ENCODE peak calls at places on chromosomes 2 and 18, in seven cellular contexts. K is Panc1, O is transverse colon, B is GM23248, S is psoas muscle, Y is A549, G is Peyer's patch. V is an unnamed sample.
A peak's percentile ranks its signal among the peaks of the same experiment; 100 is the strongest.

GRCh38 chr18:13657974-13658373 is 68.4 kb downstream of the FAM210A start:
- DNase-seq in S (no peak), G (no peak), Y (no peak), O (no peak), B (no peak), K (no peak), V (no peak)

GRCh38 chr2:30955516-30956132 is 148.4 kb upstream of the CAPN13 start:
- DNase-seq in G (no peak), O (no peak), Y (no peak), S (no peak), B (no peak), K (no peak), V (peak; percentile 50)

GRCh38 chr2:236503583-236503982 is 66.0 kb upstream of the ACKR3 start:
- DNase-seq in S (no peak), Y (no peak), G (no peak), O (no peak), K (no peak), B (no peak), V (no peak)

GRCh38 chr2:95323347-95324155 is 26.4 kb downstream of the KCNIP3 start:
- DNase-seq in B (peak; percentile 63), O (peak; percentile 44), Y (peak; percentile 52), S (no peak), K (no peak), G (no peak), V (no peak)

GRCh38 chr2:79585701-79586428 is 73.0 kb downstream of the CTNNA2 start:
- DNase-seq in O (no peak), Y (peak; percentile 42), G (no peak), B (peak; percentile 37), S (no peak), K (peak; percentile 27), V (no peak)

GRCh38 chr2:217075225-217075802 is 215.4 kb upstream of the TNP1 start:
- DNase-seq in B (peak; percentile 64), K (no peak), O (no peak), Y (no peak), G (no peak), S (peak; percentile 37), V (no peak)

GRCh38 chr2:173989160-173989885 is 24.1 kb upstream of the SP3 start:
- DNase-seq in G (no peak), S (no peak), K (no peak), Y (no peak), B (no peak), O (no peak), V (no peak)

GRCh38 chr2:172177581-172177980 is 74.9 kb upstream of the DLX2 start:
- DNase-seq in O (no peak), G (no peak), B (no peak), S (no peak), Y (no peak), K (no peak), V (no peak)

GRCh38 chr18:32730620-32731021 is 42.2 kb downstream of the KLHL14 start:
- DNase-seq in G (no peak), O (no peak), K (peak; percentile 38), S (no peak), Y (no peak), B (peak; percentile 45), V (no peak)

GRCh38 chr2:215019085-215019484 is 119.3 kb downstream of the ABCA12 start:
- DNase-seq in Y (no peak), G (no peak), O (no peak), K (no peak), S (no peak), B (no peak), V (no peak)

GRCh38 chr2:69830045-69830905 is 815 bp downstream of the GMCL1 start:
- DNase-seq in O (peak; percentile 60), Y (peak; percentile 43), B (peak; percentile 59), G (peak; percentile 57), K (no peak), S (peak; percentile 30), V (no peak)

GRCh38 chr2:106147665-106148064 is 46.4 kb downstream of the UXS1 start:
- DNase-seq in S (no peak), Y (no peak), G (no peak), B (peak; percentile 10), O (no peak), K (no peak), V (no peak)

GRCh38 chr2:189210250-189211075 is 30.9 kb upstream of the COL5A2 start:
- DNase-seq in S (peak; percentile 23), O (peak; percentile 33), K (no peak), B (peak; percentile 96), G (no peak), Y (peak; percentile 89), V (no peak)

GRCh38 chr2:197145471-197146056 is 165.0 kb downstream of the ANKRD44 start:
- DNase-seq in G (peak; percentile 81), O (peak; percentile 20), S (no peak), Y (no peak), K (no peak), B (no peak), V (peak; percentile 81)

GRCh38 chr18:76764296-76764901 is 58.0 kb upstream of the ZNF236 start:
- DNase-seq in Y (no peak), O (no peak), B (no peak), G (no peak), S (no peak), K (no peak), V (no peak)

DNA sequence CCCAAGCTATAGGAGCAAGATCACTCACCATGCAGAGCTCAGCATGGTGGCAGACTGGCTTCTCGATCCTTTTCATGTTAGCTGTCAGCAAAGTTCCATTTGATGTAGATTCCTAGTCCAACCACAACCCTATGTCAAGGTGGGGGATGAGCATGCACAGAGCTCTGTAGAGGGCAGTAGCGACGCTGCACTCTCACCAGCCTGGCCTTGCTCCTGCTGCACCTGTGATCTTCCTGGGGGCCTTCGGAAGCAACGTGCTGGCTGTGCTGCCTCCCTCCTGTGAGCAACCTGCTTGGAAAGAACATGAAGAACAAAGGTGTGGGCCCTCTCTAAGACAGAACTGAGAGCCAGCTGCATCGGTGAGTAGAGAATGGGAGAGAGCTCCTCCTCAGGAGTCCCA is 479.4 kb upstream of the MYT1L start:
- DNase-seq in S (no peak), B (no peak), Y (no peak), O (no peak), G (no peak), K (no peak), V (no peak)
- H3K9me3 ChIP-seq in S (peaks cover 7% of the 10 kb centered on the region), B (no peaks in the 10 kb centered on the region), Y (no peaks in the 10 kb centered on the region), O (peaks cover 6% of the 10 kb centered on the region), G (no peaks in the 10 kb centered on the region), K (no peaks in the 10 kb centered on the region), V (peaks cover 12% of the 10 kb centered on the region)

GRCh38 chr2:157419031-157419580 is 24.8 kb downstream of the CYTIP start:
- DNase-seq in K (no peak), S (no peak), O (no peak), G (no peak), B (no peak), Y (no peak), V (peak; percentile 72)
- H3K4me3 ChIP-seq in K (no peak overlapping the region), S (no peak overlapping the region), O (no peak overlapping the region), G (no peak overlapping the region), B (no peak overlapping the region), Y (no peak overlapping the region), V (no peak overlapping the region)

GRCh38 chr2:13353083-13353482 is 636.3 kb downstream of the TRIB2 start:
- DNase-seq in Y (no peak), B (no peak), O (no peak), S (no peak), K (no peak), G (no peak), V (no peak)
- H3K9me3 ChIP-seq in Y (peaks cover 46% of the 10 kb centered on the region), B (no peaks in the 10 kb centered on the region), O (no peaks in the 10 kb centered on the region), S (no peaks in the 10 kb centered on the region), K (no peaks in the 10 kb centered on the region), G (no peaks in the 10 kb centered on the region), V (no peaks in the 10 kb centered on the region)

DNA sequence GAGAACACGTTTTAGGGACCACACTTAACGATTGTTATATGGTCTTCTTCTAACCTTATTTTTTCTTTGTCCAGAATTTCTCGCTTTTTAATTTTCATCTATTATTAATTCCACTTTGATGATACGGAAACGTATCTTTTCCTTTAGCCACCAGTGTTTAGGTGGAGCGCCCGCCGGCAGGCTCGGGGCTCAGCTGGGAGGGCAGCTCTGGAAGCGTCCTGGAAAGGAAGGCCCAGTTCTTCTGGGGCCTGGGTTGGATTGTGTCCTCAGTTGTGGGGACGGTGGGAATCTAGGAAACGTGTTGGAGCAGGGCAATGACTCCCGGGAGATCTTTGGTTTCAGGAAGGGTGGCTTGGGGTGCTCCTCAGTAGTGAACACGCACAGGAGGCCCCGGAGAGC is 19.4 kb upstream of the SOX11 start:
- DNase-seq in S (no peak), Y (no peak), K (no peak), O (no peak), B (no peak), G (no peak), V (no peak)
- H3K4me3 ChIP-seq in S (no peak overlapping the region), Y (no peak overlapping the region), K (no peak overlapping the region), O (no peak overlapping the region), B (no peak overlapping the region), G (no peak overlapping the region), V (peak overlapping the region; percentile 42)